ENCODE peak calls at places on chromosome 20, in eight cellular contexts. L, U, O, D, C, Z, X and H are unnamed samples.

GRCh38 chr20:58892126-58892931 is 39.8 kb downstream of the GNAS start:
- DNase-seq in L (peak), U (peak), O (peak), D (peak), C (peak), Z (no peak), X (peak), H (peak)

GRCh38 chr20:33908351-33908750 is 85.4 kb upstream of the RALY start:
- DNase-seq in L (no peak), U (no peak), O (no peak), D (no peak), C (no peak), Z (no peak), X (no peak), H (peak)

GRCh38 chr20:43922614-43923013 is 8.0 kb downstream of the TOX2 start:
- DNase-seq in L (no peak), U (no peak), O (no peak), D (no peak), C (no peak), Z (no peak), X (no peak), H (no peak)

GRCh38 chr20:35910254-35910653 is 44.0 kb downstream of the SCAND1 start:
- DNase-seq in L (no peak), U (no peak), O (no peak), D (no peak), C (no peak), Z (no peak), X (no peak), H (no peak)

GRCh38 chr20:62294516-62294915 is 8.3 kb upstream of the ADRM1 start:
- DNase-seq in L (no peak), U (no peak), O (no peak), D (no peak), C (no peak), Z (no peak), X (no peak), H (no peak)

GRCh38 chr20:14997791-14998190 is 660.4 kb upstream of the FLRT3 start:
- DNase-seq in L (no peak), U (no peak), O (no peak), D (no peak), C (no peak), Z (no peak), X (no peak), H (peak)

GRCh38 chr20:38217791-38218565 is 42.6 kb downstream of the KIAA1755 start:
- DNase-seq in L (peak), U (no peak), O (no peak), D (peak), C (peak), Z (peak), X (peak), H (peak)

GRCh38 chr20:11919046-11919445 is 1.4 kb downstream of the BTBD3 start:
- DNase-seq in L (peak), U (no peak), O (peak), D (no peak), C (peak), Z (no peak), X (peak), H (no peak)

GRCh38 chr20:7790189-7790588 is 150.1 kb downstream of the HAO1 start:
- DNase-seq in L (no peak), U (no peak), O (no peak), D (no peak), C (no peak), Z (no peak), X (no peak), H (peak)

GRCh38 chr20:35661013-35661412 is 3.7 kb downstream of the CPNE1 start:
- DNase-seq in L (no peak), U (no peak), O (peak), D (no peak), C (no peak), Z (peak), X (no peak), H (peak)

GRCh38 chr20:44805991-44806729 is 4.2 kb downstream of the RIMS4 start:
- DNase-seq in L (peak), U (no peak), O (no peak), D (peak), C (peak), Z (no peak), X (peak), H (peak)

GRCh38 chr20:41984031-41984430 is 365.9 kb upstream of the CHD6 start:
- DNase-seq in L (no peak), U (no peak), O (peak), D (no peak), C (no peak), Z (no peak), X (no peak), H (no peak)

GRCh38 chr20:3786126-3786484 is 435 bp downstream of the CENPB start:
- DNase-seq in L (peak), U (no peak), O (no peak), D (peak), C (peak), Z (no peak), X (peak), H (peak)

GRCh38 chr20:58684291-58684690 is 8.3 kb upstream of the NPEPL1 start:
- DNase-seq in L (no peak), U (no peak), O (no peak), D (no peak), C (no peak), Z (no peak), X (no peak), H (no peak)

GRCh38 chr20:53897884-53898557 is 172.4 kb downstream of the BCAS1 start:
- DNase-seq in L (peak), U (no peak), O (no peak), D (no peak), C (no peak), Z (no peak), X (no peak), H (no peak)

GRCh38 chr20:9672976-9673375 is 158.6 kb downstream of the LAMP5 start:
- DNase-seq in L (no peak), U (no peak), O (no peak), D (no peak), C (no peak), Z (no peak), X (no peak), H (no peak)

GRCh38 chr20:60221593-60221992 is 263.4 kb downstream of the CDH26 start:
- DNase-seq in L (no peak), U (no peak), O (no peak), D (no peak), C (no peak), Z (no peak), X (no peak), H (no peak)

DNA sequence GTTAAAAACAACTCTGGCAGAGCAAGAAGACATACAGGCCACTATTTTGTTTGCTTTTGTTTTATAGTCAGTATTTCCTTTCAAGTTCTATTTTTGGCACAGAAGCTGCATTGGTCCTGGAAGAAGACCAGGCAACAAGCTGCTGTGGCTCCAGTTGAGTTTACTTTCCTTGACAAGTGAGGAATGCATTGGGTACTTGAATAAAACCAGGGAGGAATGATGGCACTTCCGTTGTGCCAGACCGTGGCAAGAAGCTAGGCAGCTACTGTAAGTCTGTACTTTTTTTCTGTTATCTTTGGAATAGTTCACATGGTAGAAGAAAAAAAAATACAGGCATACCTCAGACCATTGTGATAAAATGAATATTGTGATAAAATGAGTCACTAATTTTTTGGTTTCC is 66.3 kb downstream of the NCOA3 start:
- DNase-seq in L (no peak), U (no peak), O (no peak), D (no peak), C (peak), Z (no peak), X (no peak), H (peak)
- TF ChIP-seq EZH2phosphoT487 in L (no peak), U (no peak), O (no peak), D (no peak), C (no peak), Z (no peak), X (no peak), H (peak)

DNA sequence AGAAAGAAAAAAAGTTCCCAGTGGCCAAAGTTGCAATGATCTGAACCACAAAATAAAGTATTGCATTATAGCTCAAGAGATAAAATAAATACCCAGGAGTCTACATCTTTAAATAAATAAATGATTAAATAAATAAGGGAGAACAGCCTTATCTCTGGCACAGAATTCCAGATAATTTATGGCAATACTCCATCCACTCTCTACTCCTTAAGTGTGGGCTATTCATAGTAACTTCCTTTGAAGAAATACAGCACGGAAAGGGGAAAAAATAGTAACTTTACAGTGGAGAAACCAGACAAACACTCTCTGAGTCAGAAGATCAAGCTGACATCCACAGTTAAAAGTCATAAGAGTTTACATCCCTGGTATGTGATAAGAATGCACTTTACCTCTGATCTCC is 11.6 kb downstream of the AURKA start:
- DNase-seq in L (no peak), U (no peak), O (no peak), D (no peak), C (no peak), Z (no peak), X (no peak), H (no peak)
- TF ChIP-seq EZH2phosphoT487 in L (no peak), U (no peak), O (no peak), D (no peak), C (no peak), Z (no peak), X (no peak), H (no peak)

GRCh38 chr20:1933465-1933870 is 38.3 kb downstream of the SIRPA start:
- DNase-seq in L (no peak), U (no peak), O (no peak), D (peak), C (peak), Z (no peak), X (no peak), H (peak)
- TF ChIP-seq EZH2phosphoT487 in L (no peak), U (no peak), O (no peak), D (no peak), C (no peak), Z (no peak), X (no peak), H (no peak)

DNA sequence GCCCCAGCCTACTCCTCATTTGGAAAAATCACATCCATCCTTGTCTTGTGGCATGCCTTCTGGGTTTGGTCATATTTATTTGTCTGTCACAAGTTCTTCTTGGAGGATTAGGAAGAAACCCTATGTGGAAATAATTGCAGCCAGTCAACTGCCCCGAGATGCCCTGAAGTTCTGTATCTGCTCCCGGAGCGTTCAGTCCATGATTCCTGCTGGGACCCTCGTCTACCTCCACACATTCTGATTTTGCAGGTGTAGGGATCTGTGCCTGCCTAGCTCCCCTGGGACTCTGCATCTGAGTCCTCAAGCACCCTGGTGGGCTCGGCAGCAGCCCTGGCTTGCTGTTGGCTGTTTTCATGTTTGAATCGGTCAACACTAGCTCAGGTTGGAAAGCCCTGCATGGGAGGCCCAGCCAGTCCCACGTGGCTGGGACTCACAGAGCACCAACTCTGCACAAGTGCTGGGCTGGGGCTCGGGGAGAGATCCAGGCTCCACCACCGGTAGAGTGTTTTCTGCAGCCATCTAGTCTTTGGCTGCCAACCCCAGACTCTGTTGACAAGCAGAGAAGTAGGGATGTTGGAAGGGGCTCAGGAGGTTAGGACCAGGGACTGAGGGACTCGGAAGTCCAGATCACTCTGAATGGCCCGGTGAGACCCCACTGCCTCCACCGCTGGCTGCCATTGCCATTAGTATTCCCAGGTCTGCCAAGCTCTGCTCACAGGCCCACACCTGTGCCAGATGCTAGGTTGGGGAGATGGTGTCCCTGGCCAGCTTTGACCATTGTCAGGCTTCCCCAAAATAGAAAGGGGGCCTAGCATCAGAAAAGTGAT is 183.5 kb upstream of the CST7 start:
- DNase-seq in L (no peak), U (no peak), O (no peak), D (no peak), C (no peak), Z (no peak), X (no peak), H (no peak)
- TF ChIP-seq EZH2phosphoT487 in L (no peak), U (no peak), O (no peak), D (no peak), C (no peak), Z (no peak), X (no peak), H (no peak)